ENCODE peak calls at places on chromosomes 12 and 14, in nine cellular contexts. One of them, this sample, is unnamed.

GRCh38 chr12:132214906-132215643 is 70.8 kb downstream of the NOC4L start:
- DNase-seq in head of caudate nucleus: no peak
- DNase-seq in astrocyte of the spinal cord: no peak
- DNase-seq in amniotic stem cell: no peak
- DNase-seq in T-helper 22 cell: no peak
- DNase-seq in NCI-H1105: no peak
- DNase-seq in SK-N-SH: no peak
- DNase-seq in CD4-positive, alpha-beta T cell: no peak
- DNase-seq in A673: no peak
- DNase-seq in this sample: peak

GRCh38 chr12:54589964-54590363 is 1.5 kb upstream of the PPP1R1A start:
- DNase-seq in A673: no peak
- DNase-seq in head of caudate nucleus: no peak
- DNase-seq in SK-N-SH: no peak
- DNase-seq in T-helper 22 cell: no peak
- DNase-seq in NCI-H1105: no peak
- DNase-seq in CD4-positive, alpha-beta T cell: no peak
- DNase-seq in amniotic stem cell: no peak
- DNase-seq in astrocyte of the spinal cord: no peak
- DNase-seq in this sample: no peak

GRCh38 chr12:62291888-62292760 is 31.9 kb downstream of the USP15 start:
- DNase-seq in NCI-H1105: no peak
- DNase-seq in head of caudate nucleus: no peak
- DNase-seq in amniotic stem cell: no peak
- DNase-seq in T-helper 22 cell: no peak
- DNase-seq in astrocyte of the spinal cord: peak
- DNase-seq in A673: no peak
- DNase-seq in CD4-positive, alpha-beta T cell: no peak
- DNase-seq in SK-N-SH: no peak
- DNase-seq in this sample: no peak

GRCh38 chr12:128672428-128672827 is 151.3 kb downstream of the SLC15A4 start:
- DNase-seq in A673: no peak
- DNase-seq in SK-N-SH: no peak
- DNase-seq in astrocyte of the spinal cord: no peak
- DNase-seq in amniotic stem cell: no peak
- DNase-seq in NCI-H1105: no peak
- DNase-seq in T-helper 22 cell: no peak
- DNase-seq in CD4-positive, alpha-beta T cell: no peak
- DNase-seq in head of caudate nucleus: no peak
- DNase-seq in this sample: no peak

GRCh38 chr12:24038211-24038997 is 88.9 kb upstream of the SOX5 start:
- DNase-seq in astrocyte of the spinal cord: no peak
- DNase-seq in SK-N-SH: no peak
- DNase-seq in CD4-positive, alpha-beta T cell: no peak
- DNase-seq in amniotic stem cell: no peak
- DNase-seq in head of caudate nucleus: no peak
- DNase-seq in T-helper 22 cell: no peak
- DNase-seq in NCI-H1105: no peak
- DNase-seq in A673: no peak
- DNase-seq in this sample: no peak

GRCh38 chr12:32181498-32182175 is 75.0 kb downstream of the BICD1 start:
- DNase-seq in A673: no peak
- DNase-seq in amniotic stem cell: no peak
- DNase-seq in CD4-positive, alpha-beta T cell: no peak
- DNase-seq in astrocyte of the spinal cord: no peak
- DNase-seq in NCI-H1105: peak
- DNase-seq in T-helper 22 cell: no peak
- DNase-seq in head of caudate nucleus: no peak
- DNase-seq in SK-N-SH: peak
- DNase-seq in this sample: peak

GRCh38 chr12:108572166-108572790 is 9.9 kb downstream of the ISCU start:
- DNase-seq in SK-N-SH: no peak
- DNase-seq in astrocyte of the spinal cord: no peak
- DNase-seq in T-helper 22 cell: no peak
- DNase-seq in CD4-positive, alpha-beta T cell: no peak
- DNase-seq in amniotic stem cell: no peak
- DNase-seq in A673: no peak
- DNase-seq in head of caudate nucleus: no peak
- DNase-seq in NCI-H1105: no peak
- DNase-seq in this sample: no peak

GRCh38 chr14:71245659-71246361 is 338.6 kb downstream of the PCNX1 start:
- DNase-seq in astrocyte of the spinal cord: no peak
- DNase-seq in T-helper 22 cell: no peak
- DNase-seq in SK-N-SH: no peak
- DNase-seq in NCI-H1105: no peak
- DNase-seq in A673: no peak
- DNase-seq in CD4-positive, alpha-beta T cell: no peak
- DNase-seq in amniotic stem cell: no peak
- DNase-seq in head of caudate nucleus: no peak
- DNase-seq in this sample: no peak

GRCh38 chr12:58408516-58408915 is 467.1 kb downstream of the ATP23 start:
- DNase-seq in amniotic stem cell: no peak
- DNase-seq in SK-N-SH: no peak
- DNase-seq in A673: no peak
- DNase-seq in NCI-H1105: no peak
- DNase-seq in T-helper 22 cell: no peak
- DNase-seq in head of caudate nucleus: no peak
- DNase-seq in CD4-positive, alpha-beta T cell: no peak
- DNase-seq in astrocyte of the spinal cord: no peak
- DNase-seq in this sample: no peak

GRCh38 chr14:71610797-71611196 is 321.4 kb upstream of the RGS6 start:
- DNase-seq in A673: peak
- DNase-seq in SK-N-SH: no peak
- DNase-seq in T-helper 22 cell: no peak
- DNase-seq in NCI-H1105: peak
- DNase-seq in astrocyte of the spinal cord: no peak
- DNase-seq in head of caudate nucleus: no peak
- DNase-seq in amniotic stem cell: no peak
- DNase-seq in CD4-positive, alpha-beta T cell: no peak
- DNase-seq in this sample: no peak

GRCh38 chr12:69196302-69197288 is 42.8 kb upstream of the CPSF6 start:
- DNase-seq in SK-N-SH: no peak
- DNase-seq in CD4-positive, alpha-beta T cell: no peak
- DNase-seq in T-helper 22 cell: no peak
- DNase-seq in head of caudate nucleus: no peak
- DNase-seq in astrocyte of the spinal cord: no peak
- DNase-seq in amniotic stem cell: no peak
- DNase-seq in NCI-H1105: no peak
- DNase-seq in A673: peak
- DNase-seq in this sample: no peak

GRCh38 chr12:89797436-89797835 is 88.8 kb upstream of the ATP2B1 start:
- DNase-seq in astrocyte of the spinal cord: no peak
- DNase-seq in amniotic stem cell: no peak
- DNase-seq in CD4-positive, alpha-beta T cell: no peak
- DNase-seq in head of caudate nucleus: no peak
- DNase-seq in A673: no peak
- DNase-seq in SK-N-SH: no peak
- DNase-seq in NCI-H1105: no peak
- DNase-seq in T-helper 22 cell: no peak
- DNase-seq in this sample: no peak